ENCODE peak calls at places on chromosomes 4 and X, in four cellular contexts. Q, N, A and K are unnamed samples.

GRCh38 chr4:6910340-6910959 is 824 bp downstream of the TBC1D14 start:
- DNase-seq in A (no peak), Q (no peak), N (no peak), K (peak; percentile 59)

GRCh38 chrX:102599084-102599949 is at the start of gene ARMCX5:
- DNase-seq in Q (peak; percentile 63), A (peak; percentile 77), N (peak; percentile 84), K (peak; percentile 82)

GRCh38 chr4:56227301-56227835 is 159.9 kb downstream of the AASDH start:
- DNase-seq in Q (no peak), N (no peak), A (no peak), K (no peak)

GRCh38 chr4:76366737-76367136 is 54.2 kb downstream of the CCDC158 start:
- DNase-seq in Q (no peak), A (no peak), N (no peak), K (no peak)

GRCh38 chr4:1567519-1567807 is 116.7 kb downstream of the FAM53A start:
- DNase-seq in N (no peak), Q (no peak), A (no peak), K (no peak)

GRCh38 chr4:107603430-107603829 is 116.6 kb downstream of the PAPSS1 start:
- DNase-seq in A (peak; percentile 34), N (no peak), Q (no peak), K (no peak)

GRCh38 chr4:155590751-155591150 is 75.9 kb upstream of the GUCY1A1 start:
- DNase-seq in N (no peak), Q (no peak), A (no peak), K (no peak)

GRCh38 chrX:103254921-103255455 is at the start of gene TCEAL8:
- DNase-seq in N (peak; percentile 77), Q (peak; percentile 73), A (peak; percentile 79), K (peak; percentile 80)

GRCh38 chrX:74431807-74432206 is 10.5 kb downstream of the SLC16A2 start:
- DNase-seq in Q (no peak), A (no peak), N (no peak), K (no peak)

GRCh38 chr4:34105311-34105710 is 2139.0 kb downstream of the ARAP2 start:
- DNase-seq in A (no peak), N (no peak), Q (no peak), K (no peak)

GRCh38 chr4:177163532-177163931 is 146.1 kb upstream of the NEIL3 start:
- DNase-seq in Q (no peak), N (no peak), A (no peak), K (no peak)

GRCh38 chr4:124322234-124322831 is 390.2 kb downstream of the ANKRD50 start:
- DNase-seq in A (no peak), N (peak; percentile 56), Q (no peak), K (peak; percentile 41)

GRCh38 chr4:2260336-2261109 is 1.4 kb downstream of the MXD4 start:
- DNase-seq in N (no peak), A (peak; percentile 28), Q (no peak), K (no peak)

GRCh38 chr4:3868841-3869572 is 102.8 kb downstream of the ADRA2C start:
- DNase-seq in N (no peak), Q (no peak), A (no peak), K (no peak)

GRCh38 chrX:39755152-39756032 is 342.4 kb downstream of the BCOR start:
- DNase-seq in Q (peak; percentile 74), A (peak; percentile 78), N (peak; percentile 92), K (peak; percentile 59)

GRCh38 chrX:87664381-87664780 is 146.8 kb downstream of the KLHL4 start:
- DNase-seq in Q (no peak), N (peak; percentile 64), A (no peak), K (peak; percentile 0)

GRCh38 chr4:16225139-16225538 is 1.1 kb downstream of the TAPT1 start:
- DNase-seq in A (no peak), Q (no peak), N (peak; percentile 51), K (peak; percentile 72)

GRCh38 chrX:13366698-13367097 is 46.8 kb upstream of the ATXN3L start:
- DNase-seq in A (no peak), Q (no peak), N (no peak), K (no peak)

GRCh38 chr4:16573181-16573580 is 325.3 kb downstream of the LDB2 start:
- DNase-seq in N (no peak), Q (no peak), A (no peak), K (no peak)

GRCh38 chrX:143306991-143307965 is 210.0 kb downstream of the SPANXN3 start:
- DNase-seq in A (no peak), N (no peak), Q (no peak), K (no peak)

GRCh38 chr4:38145741-38146140 is 185.5 kb downstream of the PTTG2 start:
- DNase-seq in Q (no peak), A (no peak), N (no peak), K (no peak)

GRCh38 chr4:139857021-139857420 is 191.4 kb downstream of the MGST2 start:
- DNase-seq in N (peak; percentile 29), Q (no peak), A (no peak), K (no peak)

GRCh38 chr4:122668241-122668640 is 47.4 kb upstream of the IL21 start:
- DNase-seq in N (no peak), Q (no peak), A (no peak), K (no peak)

GRCh38 chr4:104531390-104531789 is 36.7 kb upstream of the CXXC4 start:
- DNase-seq in A (no peak), N (no peak), Q (no peak), K (no peak)

GRCh38 chrX:66233206-66233605 is 69.2 kb downstream of the HEPH start:
- DNase-seq in Q (no peak), N (no peak), A (no peak), K (no peak)

GRCh38 chrX:69258893-69259292 is 93.6 kb upstream of the PJA1 start:
- DNase-seq in A (no peak), Q (no peak), N (no peak), K (no peak)

GRCh38 chr4:41057456-41057855 is 156.9 kb downstream of the APBB2 start:
- DNase-seq in Q (no peak), A (no peak), N (no peak), K (no peak)

GRCh38 chr4:113869743-113870375 is 108.3 kb upstream of the CAMK2D start:
- DNase-seq in A (peak; percentile 30), Q (no peak), N (peak; percentile 27), K (no peak)

GRCh38 chr4:8506373-8507250 is 66.0 kb downstream of the TRMT44 start:
- DNase-seq in N (no peak), Q (peak; percentile 21), A (no peak), K (no peak)

GRCh38 chr4:128228021-128228571 is 59.5 kb downstream of the PGRMC2 start:
- DNase-seq in A (peak; percentile 36), N (no peak), Q (peak; percentile 23), K (no peak)

GRCh38 chr4:52868138-52868537 is 6.0 kb downstream of the RASL11B start:
- DNase-seq in Q (no peak), N (peak; percentile 19), A (no peak), K (no peak)

GRCh38 chrX:261167-261857 is 19.9 kb upstream of the PLCXD1 start:
- DNase-seq in N (no peak), Q (peak; percentile 12), A (peak; percentile 51), K (no peak)

GRCh38 chrX:13721371-13721770 is 13.0 kb downstream of the TRAPPC2 start:
- DNase-seq in N (no peak), Q (no peak), A (no peak), K (no peak)

GRCh38 chrX:75229774-75230173 is 44.1 kb upstream of the UPRT start:
- DNase-seq in A (no peak), Q (no peak), N (no peak), K (no peak)

GRCh38 chrX:39981946-39982345 is 115.8 kb downstream of the BCOR start:
- DNase-seq in A (no peak), Q (no peak), N (no peak), K (no peak)

GRCh38 chrX:119943185-119943988 is at the start of gene NKAP:
- DNase-seq in Q (peak; percentile 84), A (peak; percentile 76), N (peak; percentile 93), K (peak; percentile 93)
- TF ChIP-seq POLR2A in Q (no peak), A (no peak), N (peak; percentile 43), K (peak; percentile 69)

GRCh38 chrX:46575991-46576392 is 2.4 kb downstream of the CHST7 start:
- DNase-seq in N (peak; percentile 18), A (no peak), Q (peak; percentile 20), K (no peak)
- TF ChIP-seq POLR2A in N (no peak), A (no peak), Q (no peak), K (no peak)

GRCh38 chrX:71228063-71228642 is 5.1 kb downstream of the GJB1 start:
- DNase-seq in N (no peak), A (no peak), Q (no peak), K (no peak)

GRCh38 chrX:71225661-71226060 is 2.6 kb downstream of the GJB1 start:
- DNase-seq in Q (no peak), N (no peak), A (no peak), K (no peak)

GRCh38 chrX:71224969-71225368 is 1.9 kb downstream of the GJB1 start:
- DNase-seq in N (no peak), A (no peak), Q (no peak), K (no peak)

GRCh38 chrX:71224098-71224708 is 1.2 kb downstream of the GJB1 start:
- DNase-seq in N (no peak), A (no peak), Q (no peak), K (no peak)

GRCh38 chrX:71227370-71228062 is 4.5 kb downstream of the GJB1 start:
- DNase-seq in Q (no peak), N (no peak), A (no peak), K (peak; percentile 3)
- TF ChIP-seq POLR2A in Q (no peak), N (no peak), A (no peak), K (no peak)

GRCh38 chrX:96579252-96579651 is 105.4 kb upstream of the DIAPH2 start:
- DNase-seq in A (no peak), Q (no peak), N (no peak), K (no peak)
- TF ChIP-seq POLR2A in A (no peak), Q (no peak), N (no peak), K (no peak)

GRCh38 chr4:181863846-181864245 is 379.4 kb upstream of the TENM3 start:
- DNase-seq in N (no peak), Q (no peak), A (no peak), K (no peak)
- TF ChIP-seq POLR2A in N (no peak), Q (no peak), A (no peak), K (no peak)

GRCh38 chrX:58025979-58026378 is 115.7 kb upstream of the ZXDA start:
- DNase-seq in N (peak; percentile 19), Q (no peak), A (peak; percentile 33), K (peak; percentile 16)
- TF ChIP-seq POLR2A in N (no peak), Q (no peak), A (no peak), K (no peak)